ENCODE peak calls at places on chromosomes 5 and 9, in five cellular contexts. L is psoas muscle, O is amniotic epithelial cell, S is Peyer's patch, V is OCI-M1. E is an unnamed sample.
A peak's percentile ranks its signal among the peaks of the same experiment; 100 is the strongest.

GRCh38 chr9:128104171-128104618 is 23.3 kb downstream of the PTGES2 start:
- DNase-seq in L (peak; percentile 69), O (no peak), S (peak; percentile 86), V (no peak), E (no peak)

GRCh38 chr9:88216132-88216995 is 78.1 kb upstream of the SPATA31C2 start:
- DNase-seq in L (no peak), O (no peak), S (no peak), V (no peak), E (no peak)

GRCh38 chr9:134488901-134489280 is 152.7 kb upstream of the COL5A1 start:
- DNase-seq in L (no peak), O (no peak), S (no peak), V (no peak), E (no peak)

GRCh38 chr5:115116001-115116400 is 53.7 kb downstream of the TRIM36 start:
- DNase-seq in L (no peak), O (no peak), S (no peak), V (no peak), E (no peak)

GRCh38 chr5:150511641-150512367 is 3.9 kb downstream of the NDST1 start:
- DNase-seq in L (peak; percentile 38), O (peak; percentile 75), S (peak; percentile 94), V (no peak), E (peak; percentile 63)

GRCh38 chr5:56684159-56684558 is 131.2 kb upstream of the MAP3K1 start:
- DNase-seq in L (no peak), O (no peak), S (no peak), V (no peak), E (no peak)

GRCh38 chr5:105952875-105953274 is 1717.9 kb downstream of the EFNA5 start:
- DNase-seq in L (no peak), O (peak; percentile 19), S (no peak), V (no peak), E (no peak)

GRCh38 chr9:114616684-114617520 is 5.8 kb downstream of the TMEM268 start:
- DNase-seq in L (peak; percentile 57), O (no peak), S (peak; percentile 56), V (peak; percentile 86), E (no peak)

GRCh38 chr5:146718628-146719027 is 159.9 kb downstream of the PPP2R2B start:
- DNase-seq in L (no peak), O (no peak), S (no peak), V (no peak), E (no peak)

GRCh38 chr5:127833999-127834953 is 131.1 kb downstream of the CCDC192 start:
- DNase-seq in L (no peak), O (no peak), S (no peak), V (peak; percentile 34), E (no peak)

GRCh38 chr5:55645304-55645703 is 66.8 kb downstream of the SLC38A9 start:
- DNase-seq in L (no peak), O (peak; percentile 96), S (no peak), V (no peak), E (peak; percentile 86)

GRCh38 chr5:154302181-154302580 is 111.6 kb downstream of the GALNT10 start:
- DNase-seq in L (peak; percentile 58), O (no peak), S (no peak), V (no peak), E (no peak)

GRCh38 chr5:108523360-108523759 is 141.5 kb upstream of the FBXL17 start:
- DNase-seq in L (no peak), O (no peak), S (no peak), V (no peak), E (no peak)

GRCh38 chr5:179533907-179534306 is 16.4 kb upstream of the RUFY1 start:
- DNase-seq in L (no peak), O (no peak), S (no peak), V (no peak), E (no peak)

GRCh38 chr9:93676310-93677054 is 100.1 kb downstream of the PHF2 start:
- DNase-seq in L (no peak), O (no peak), S (peak; percentile 40), V (no peak), E (no peak)